ENCODE peak calls at places on chromosome 19, in seven cellular contexts. One of them, this sample, is unnamed.

GRCh38 chr19:6264077-6264445 is 15.7 kb downstream of the MLLT1 start:
- DNase-seq in GM12878: no peak
- DNase-seq in K562: no peak
- DNase-seq in H1: no peak
- DNase-seq in HCT116: no peak
- DNase-seq in HepG2: no peak
- DNase-seq in SK-N-SH: no peak
- DNase-seq in this sample: no peak

GRCh38 chr19:19677579-19677978 is 8.9 kb downstream of the ZNF101 start:
- DNase-seq in SK-N-SH: no peak
- DNase-seq in H1: no peak
- DNase-seq in GM12878: no peak
- DNase-seq in K562: no peak
- DNase-seq in HepG2: no peak
- DNase-seq in HCT116: no peak
- DNase-seq in this sample: no peak

GRCh38 chr19:3162418-3163229 is 15.9 kb upstream of the S1PR4 start:
- DNase-seq in K562: peak; percentile 47
- DNase-seq in HepG2: peak; percentile 44
- DNase-seq in SK-N-SH: peak; percentile 66
- DNase-seq in H1: no peak
- DNase-seq in HCT116: no peak
- DNase-seq in GM12878: no peak
- DNase-seq in this sample: no peak

GRCh38 chr19:3268326-3268725 is 43.9 kb downstream of the CELF5 start:
- DNase-seq in SK-N-SH: no peak
- DNase-seq in H1: no peak
- DNase-seq in HepG2: no peak
- DNase-seq in HCT116: no peak
- DNase-seq in K562: no peak
- DNase-seq in GM12878: no peak
- DNase-seq in this sample: no peak

GRCh38 chr19:2273356-2274184 is 8.4 kb downstream of the PEAK3 start:
- DNase-seq in HCT116: peak; percentile 59
- DNase-seq in GM12878: peak; percentile 65
- DNase-seq in HepG2: peak; percentile 64
- DNase-seq in SK-N-SH: peak; percentile 95
- DNase-seq in K562: peak; percentile 92
- DNase-seq in H1: peak; percentile 73
- DNase-seq in this sample: no peak

GRCh38 chr19:35140898-35141626 is 2.0 kb upstream of the FXYD7 start:
- DNase-seq in SK-N-SH: peak; percentile 100
- DNase-seq in HepG2: peak; percentile 38
- DNase-seq in K562: peak; percentile 93
- DNase-seq in HCT116: peak; percentile 83
- DNase-seq in H1: peak; percentile 86
- DNase-seq in GM12878: no peak
- DNase-seq in this sample: no peak

GRCh38 chr19:35373492-35373891 is 2.6 kb downstream of the GPR42 start:
- DNase-seq in HepG2: no peak
- DNase-seq in H1: no peak
- DNase-seq in HCT116: no peak
- DNase-seq in K562: no peak
- DNase-seq in GM12878: no peak
- DNase-seq in SK-N-SH: no peak
- DNase-seq in this sample: no peak

GRCh38 chr19:56637976-56638555 is 4.9 kb upstream of the SMIM17 start:
- DNase-seq in K562: peak; percentile 66
- DNase-seq in HepG2: peak; percentile 54
- DNase-seq in GM12878: no peak
- DNase-seq in SK-N-SH: no peak
- DNase-seq in H1: peak; percentile 65
- DNase-seq in HCT116: no peak
- DNase-seq in this sample: no peak

GRCh38 chr19:18168673-18169381 is 4.8 kb upstream of the IFI30 start:
- DNase-seq in K562: no peak
- DNase-seq in GM12878: no peak
- DNase-seq in H1: no peak
- DNase-seq in HCT116: no peak
- DNase-seq in SK-N-SH: peak; percentile 29
- DNase-seq in HepG2: no peak
- DNase-seq in this sample: no peak

GRCh38 chr19:41174297-41174928 is 18.6 kb upstream of the CYP2S1 start:
- DNase-seq in HCT116: no peak
- DNase-seq in GM12878: no peak
- DNase-seq in SK-N-SH: no peak
- DNase-seq in HepG2: no peak
- DNase-seq in K562: no peak
- DNase-seq in H1: no peak
- DNase-seq in this sample: no peak

GRCh38 chr19:48624791-48625723 is 5.8 kb downstream of the SPHK2 start:
- DNase-seq in H1: no peak
- DNase-seq in HepG2: no peak
- DNase-seq in GM12878: no peak
- DNase-seq in K562: no peak
- DNase-seq in SK-N-SH: no peak
- DNase-seq in HCT116: no peak
- DNase-seq in this sample: no peak

GRCh38 chr19:53868091-53868891 is 608 bp downstream of the MYADM start:
- DNase-seq in HepG2: peak; percentile 47
- DNase-seq in SK-N-SH: peak; percentile 67
- DNase-seq in GM12878: no peak
- DNase-seq in H1: no peak
- DNase-seq in HCT116: no peak
- DNase-seq in K562: peak; percentile 66
- DNase-seq in this sample: no peak

GRCh38 chr19:18656337-18657086 is 19.7 kb downstream of the KLHL26 start:
- DNase-seq in GM12878: no peak
- DNase-seq in SK-N-SH: no peak
- DNase-seq in K562: no peak
- DNase-seq in HCT116: no peak
- DNase-seq in HepG2: no peak
- DNase-seq in H1: no peak
- DNase-seq in this sample: no peak

GRCh38 chr19:18659281-18660050 is 22.6 kb downstream of the KLHL26 start:
- DNase-seq in SK-N-SH: peak; percentile 74
- DNase-seq in HepG2: no peak
- DNase-seq in HCT116: no peak
- DNase-seq in K562: no peak
- DNase-seq in GM12878: no peak
- DNase-seq in H1: no peak
- DNase-seq in this sample: no peak

GRCh38 chr19:57689750-57690149 is 8.0 kb downstream of the ZNF551 start:
- DNase-seq in SK-N-SH: no peak
- DNase-seq in H1: no peak
- DNase-seq in K562: no peak
- DNase-seq in GM12878: no peak
- DNase-seq in HepG2: no peak
- DNase-seq in HCT116: no peak
- DNase-seq in this sample: no peak

GRCh38 chr19:57688011-57688763 is 6.4 kb downstream of the ZNF551 start:
- DNase-seq in SK-N-SH: no peak
- DNase-seq in HepG2: no peak
- DNase-seq in H1: no peak
- DNase-seq in HCT116: no peak
- DNase-seq in K562: no peak
- DNase-seq in GM12878: no peak
- DNase-seq in this sample: no peak

GRCh38 chr19:57687363-57688010 is 5.7 kb downstream of the ZNF551 start:
- DNase-seq in K562: no peak
- DNase-seq in SK-N-SH: no peak
- DNase-seq in HepG2: no peak
- DNase-seq in GM12878: no peak
- DNase-seq in HCT116: no peak
- DNase-seq in H1: no peak
- DNase-seq in this sample: no peak

GRCh38 chr19:57682226-57682766 is 519 bp downstream of the ZNF551 start:
- DNase-seq in HCT116: no peak
- DNase-seq in H1: no peak
- DNase-seq in K562: no peak
- DNase-seq in GM12878: no peak
- DNase-seq in SK-N-SH: no peak
- DNase-seq in HepG2: no peak
- DNase-seq in this sample: no peak

DNA sequence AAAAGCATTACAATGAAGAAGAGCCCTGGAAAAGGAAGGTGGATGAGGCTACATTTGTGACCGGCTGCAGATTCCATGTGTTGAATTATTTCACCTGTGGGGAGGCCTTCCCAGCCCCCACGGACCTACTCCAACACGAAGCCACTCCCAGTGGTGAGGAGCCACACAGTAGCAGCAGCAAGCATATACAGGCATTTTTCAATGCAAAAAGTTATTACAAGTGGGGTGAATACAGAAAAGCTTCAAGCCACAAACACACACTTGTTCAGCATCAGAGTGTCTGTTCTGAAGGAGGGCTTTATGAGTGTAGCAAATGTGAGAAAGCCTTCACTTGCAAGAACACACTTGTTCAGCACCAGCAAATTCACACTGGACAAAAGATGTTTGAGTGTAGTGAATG is 5.0 kb downstream of the ZNF551 start:
- DNase-seq in HCT116: no peak
- DNase-seq in SK-N-SH: no peak
- DNase-seq in HepG2: no peak
- DNase-seq in H1: no peak
- DNase-seq in K562: no peak
- DNase-seq in GM12878: no peak
- DNase-seq in this sample: no peak
- H3K9me3 ChIP-seq in HCT116: peaks cover 48% of the 10 kb centered on the region
- H3K9me3 ChIP-seq in SK-N-SH: peaks cover 15% of the 10 kb centered on the region
- H3K9me3 ChIP-seq in HepG2: peaks cover 11% of the 10 kb centered on the region
- H3K9me3 ChIP-seq in H1: peaks cover 57% of the 10 kb centered on the region
- H3K9me3 ChIP-seq in K562: peaks cover 62% of the 10 kb centered on the region
- H3K9me3 ChIP-seq in GM12878: peaks cover 64% of the 10 kb centered on the region
- H3K9me3 ChIP-seq in this sample: peaks cover 90% of the 10 kb centered on the region

GRCh38 chr19:16588824-16589577 is 16.8 kb upstream of the SLC35E1 start:
- DNase-seq in SK-N-SH: no peak
- DNase-seq in HCT116: no peak
- DNase-seq in GM12878: no peak
- DNase-seq in HepG2: no peak
- DNase-seq in K562: no peak
- DNase-seq in H1: no peak
- DNase-seq in this sample: no peak
- TF ChIP-seq SIN3A in SK-N-SH: no peak
- TF ChIP-seq SIN3A in HCT116: no peak
- TF ChIP-seq SIN3A in GM12878: no peak
- TF ChIP-seq SIN3A in HepG2: no peak
- TF ChIP-seq SIN3A in K562: no peak
- TF ChIP-seq SIN3A in H1: no peak
- TF ChIP-seq SIN3A in this sample: no peak

GRCh38 chr19:21921691-21922180 is 85.8 kb upstream of the ZNF43 start:
- DNase-seq in K562: no peak
- DNase-seq in HCT116: no peak
- DNase-seq in SK-N-SH: no peak
- DNase-seq in HepG2: no peak
- DNase-seq in GM12878: no peak
- DNase-seq in H1: no peak
- DNase-seq in this sample: no peak

GRCh38 chr19:21922276-21922675 is 86.3 kb upstream of the ZNF43 start:
- DNase-seq in K562: no peak
- DNase-seq in H1: no peak
- DNase-seq in HepG2: no peak
- DNase-seq in SK-N-SH: no peak
- DNase-seq in GM12878: no peak
- DNase-seq in HCT116: no peak
- DNase-seq in this sample: no peak
- H3K9me3 ChIP-seq in K562: peaks cover 1% of the 10 kb centered on the region
- H3K9me3 ChIP-seq in H1: peaks cover 76% of the 10 kb centered on the region
- H3K9me3 ChIP-seq in HepG2: peaks cover 96% of the 10 kb centered on the region
- H3K9me3 ChIP-seq in SK-N-SH: no peaks in the 10 kb centered on the region
- H3K9me3 ChIP-seq in GM12878: no peaks in the 10 kb centered on the region
- H3K9me3 ChIP-seq in HCT116: no peaks in the 10 kb centered on the region
- H3K9me3 ChIP-seq in this sample: no peaks in the 10 kb centered on the region

GRCh38 chr19:47239610-47240296 is 8.8 kb upstream of the BBC3 start:
- DNase-seq in GM12878: no peak
- DNase-seq in HepG2: no peak
- DNase-seq in K562: no peak
- DNase-seq in H1: no peak
- DNase-seq in HCT116: no peak
- DNase-seq in SK-N-SH: peak; percentile 97
- DNase-seq in this sample: no peak

GRCh38 chr19:47240996-47241918 is 10.3 kb upstream of the BBC3 start:
- DNase-seq in HepG2: peak; percentile 68
- DNase-seq in HCT116: peak; percentile 77
- DNase-seq in SK-N-SH: peak; percentile 84
- DNase-seq in H1: peak; percentile 75
- DNase-seq in K562: peak; percentile 95
- DNase-seq in GM12878: no peak
- DNase-seq in this sample: no peak

GRCh38 chr19:47239152-47239551 is 8.2 kb upstream of the BBC3 start:
- DNase-seq in H1: no peak
- DNase-seq in SK-N-SH: no peak
- DNase-seq in GM12878: no peak
- DNase-seq in K562: no peak
- DNase-seq in HepG2: no peak
- DNase-seq in HCT116: no peak
- DNase-seq in this sample: no peak

GRCh38 chr19:47241919-47242644 is 11.1 kb upstream of the BBC3 start:
- DNase-seq in H1: no peak
- DNase-seq in SK-N-SH: no peak
- DNase-seq in K562: no peak
- DNase-seq in HepG2: no peak
- DNase-seq in GM12878: no peak
- DNase-seq in HCT116: no peak
- DNase-seq in this sample: no peak

GRCh38 chr19:47240561-47240960 is 9.6 kb upstream of the BBC3 start:
- DNase-seq in GM12878: no peak
- DNase-seq in SK-N-SH: no peak
- DNase-seq in HepG2: no peak
- DNase-seq in HCT116: no peak
- DNase-seq in H1: no peak
- DNase-seq in K562: no peak
- DNase-seq in this sample: no peak
- TF ChIP-seq SIN3A in GM12878: no peak
- TF ChIP-seq SIN3A in SK-N-SH: no peak
- TF ChIP-seq SIN3A in HepG2: no peak
- TF ChIP-seq SIN3A in HCT116: no peak
- TF ChIP-seq SIN3A in H1: no peak
- TF ChIP-seq SIN3A in K562: no peak
- TF ChIP-seq SIN3A in this sample: no peak

DNA sequence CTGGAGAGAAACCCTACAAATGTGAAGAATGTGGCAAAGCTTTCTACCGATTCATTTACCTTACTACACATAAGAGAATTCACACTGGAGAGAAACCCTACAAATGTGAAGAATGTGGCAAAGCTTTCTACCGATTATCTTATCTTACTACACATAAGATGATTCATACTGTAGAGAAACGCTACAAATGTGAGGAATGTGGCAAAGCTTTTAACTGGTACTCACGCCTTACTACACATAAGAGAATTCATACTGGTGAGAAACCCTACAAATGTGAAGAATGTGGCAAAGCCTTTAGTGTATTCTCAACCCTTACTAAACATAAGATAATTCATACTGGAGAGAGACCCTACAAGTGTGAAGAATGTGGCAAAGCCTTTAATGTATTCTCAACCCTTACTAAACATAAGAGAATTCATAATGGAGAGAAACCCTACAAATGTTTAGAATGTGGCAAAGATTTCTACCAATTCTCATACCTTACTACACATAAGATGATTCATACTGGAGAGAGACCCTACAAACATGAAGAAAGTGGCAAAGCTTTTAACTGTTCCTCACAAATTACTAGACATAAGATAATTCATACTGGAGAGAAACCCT is 12.9 kb upstream of the ZNF493 start:
- DNase-seq in HCT116: no peak
- DNase-seq in GM12878: no peak
- DNase-seq in K562: no peak
- DNase-seq in H1: no peak
- DNase-seq in HepG2: no peak
- DNase-seq in SK-N-SH: no peak
- DNase-seq in this sample: no peak
- H3K9me3 ChIP-seq in HCT116: peaks cover 48% of the 10 kb centered on the region
- H3K9me3 ChIP-seq in GM12878: peaks cover 8% of the 10 kb centered on the region
- H3K9me3 ChIP-seq in K562: no peaks in the 10 kb centered on the region
- H3K9me3 ChIP-seq in H1: peaks cover 78% of the 10 kb centered on the region
- H3K9me3 ChIP-seq in HepG2: peaks cover 86% of the 10 kb centered on the region
- H3K9me3 ChIP-seq in SK-N-SH: peaks cover 34% of the 10 kb centered on the region
- H3K9me3 ChIP-seq in this sample: peaks cover 42% of the 10 kb centered on the region

This sample was measured in Panc1.